ENCODE peak calls at places on chromosome 1, in seven cellular contexts. D is SK-N-SH, W is right atrium auricular region, S is tibial nerve, O is upper lobe of right lung, G is heart left ventricle, U is mammary epithelial cell. M is an unnamed sample.

GRCh38 chr1:179867493-179868330 is 9.9 kb downstream of the TOR1AIP2 start:
- DNase-seq in D (peak), W (no peak), S (peak), O (no peak), G (no peak), U (peak), M (peak)

GRCh38 chr1:26096471-26096870 is 15.2 kb upstream of the PDIK1L start:
- DNase-seq in D (no peak), W (no peak), S (no peak), O (no peak), G (no peak), U (no peak), M (no peak)

GRCh38 chr1:94101613-94101940 is 19.4 kb downstream of the ABCA4 start:
- DNase-seq in D (peak), W (no peak), S (no peak), O (no peak), G (no peak), U (peak), M (no peak)

GRCh38 chr1:108512239-108513071 is 47.4 kb upstream of the EEIG2 start:
- DNase-seq in D (peak), W (no peak), S (peak), O (no peak), G (no peak), U (no peak), M (no peak)

GRCh38 chr1:153612111-153612754 is 704 bp downstream of the S100A16 start:
- DNase-seq in D (no peak), W (no peak), S (no peak), O (no peak), G (no peak), U (no peak), M (no peak)

GRCh38 chr1:208778417-208778816 is 534.2 kb upstream of the PLXNA2 start:
- DNase-seq in D (no peak), W (no peak), S (no peak), O (no peak), G (no peak), U (no peak), M (no peak)

GRCh38 chr1:93695411-93696005 is 13.9 kb upstream of the BCAR3 start:
- DNase-seq in D (no peak), W (no peak), S (no peak), O (no peak), G (no peak), U (no peak), M (no peak)

GRCh38 chr1:107941123-107941522 is 23.9 kb downstream of the VAV3 start:
- DNase-seq in D (no peak), W (peak), S (peak), O (no peak), G (no peak), U (no peak), M (no peak)

GRCh38 chr1:197526736-197527371 is 248.4 kb downstream of the DENND1B start:
- DNase-seq in D (peak), W (no peak), S (no peak), O (no peak), G (no peak), U (peak), M (no peak)

GRCh38 chr1:168553680-168554553 is 10.1 kb upstream of the XCL2 start:
- DNase-seq in D (no peak), W (no peak), S (no peak), O (no peak), G (no peak), U (no peak), M (no peak)

GRCh38 chr1:3016641-3017439 is 4.4 kb upstream of the ACTRT2 start:
- DNase-seq in D (no peak), W (no peak), S (no peak), O (peak), G (no peak), U (no peak), M (no peak)

GRCh38 chr1:43414634-43415223 is 25.0 kb downstream of the SZT2 start:
- DNase-seq in D (peak), W (no peak), S (peak), O (no peak), G (no peak), U (peak), M (peak)

GRCh38 chr1:248863011-248863881 is 4.4 kb upstream of the ZNF692 start:
- DNase-seq in D (peak), W (peak), S (peak), O (peak), G (peak), U (peak), M (peak)

GRCh38 chr1:227766015-227766634 is 30.9 kb downstream of the SNAP47 start:
- DNase-seq in D (no peak), W (no peak), S (no peak), O (no peak), G (no peak), U (peak), M (peak)

GRCh38 chr1:234611153-234611798 is 1.3 kb upstream of the IRF2BP2 start:
- DNase-seq in D (peak), W (no peak), S (peak), O (no peak), G (no peak), U (peak), M (peak)

GRCh38 chr1:211133393-211133840 is 531 bp downstream of the KCNH1 start:
- DNase-seq in D (peak), W (no peak), S (no peak), O (no peak), G (no peak), U (peak), M (peak)

GRCh38 chr1:18643154-18644012 is 12.7 kb downstream of the PAX7 start:
- DNase-seq in D (peak), W (no peak), S (no peak), O (no peak), G (no peak), U (no peak), M (no peak)

GRCh38 chr1:90707363-90707710 is 9.8 kb downstream of the BARHL2 start:
- DNase-seq in D (no peak), W (no peak), S (no peak), O (peak), G (no peak), U (peak), M (peak)

GRCh38 chr1:100811808-100812207 is 82.8 kb downstream of the EXTL2 start:
- DNase-seq in D (no peak), W (no peak), S (no peak), O (no peak), G (no peak), U (no peak), M (no peak)

GRCh38 chr1:41722184-41722583 is 196.5 kb downstream of the HIVEP3 start:
- DNase-seq in D (no peak), W (no peak), S (no peak), O (no peak), G (no peak), U (no peak), M (no peak)

GRCh38 chr1:40385437-40386310 is 12.1 kb downstream of the SMAP2 start:
- DNase-seq in D (no peak), W (no peak), S (no peak), O (no peak), G (no peak), U (no peak), M (no peak)

GRCh38 chr1:161068306-161069200 is 1.1 kb downstream of the ARHGAP30 start:
- DNase-seq in D (no peak), W (peak), S (peak), O (peak), G (peak), U (no peak), M (peak)

GRCh38 chr1:154129392-154129970 is 25.4 kb downstream of the NUP210L start:
- DNase-seq in D (no peak), W (no peak), S (no peak), O (no peak), G (no peak), U (no peak), M (no peak)

GRCh38 chr1:230327892-230328284 is 98.2 kb downstream of the PGBD5 start:
- DNase-seq in D (no peak), W (no peak), S (no peak), O (no peak), G (no peak), U (no peak), M (no peak)

GRCh38 chr1:83897516-83897915 is 101.4 kb downstream of the TTLL7 start:
- DNase-seq in D (no peak), W (no peak), S (no peak), O (no peak), G (no peak), U (peak), M (no peak)

GRCh38 chr1:229452956-229453801 is 19.3 kb upstream of the ACTA1 start:
- DNase-seq in D (no peak), W (no peak), S (no peak), O (no peak), G (no peak), U (no peak), M (no peak)

GRCh38 chr1:185969028-185969427 is 234.8 kb downstream of the HMCN1 start:
- DNase-seq in D (no peak), W (no peak), S (no peak), O (no peak), G (no peak), U (no peak), M (no peak)

DNA sequence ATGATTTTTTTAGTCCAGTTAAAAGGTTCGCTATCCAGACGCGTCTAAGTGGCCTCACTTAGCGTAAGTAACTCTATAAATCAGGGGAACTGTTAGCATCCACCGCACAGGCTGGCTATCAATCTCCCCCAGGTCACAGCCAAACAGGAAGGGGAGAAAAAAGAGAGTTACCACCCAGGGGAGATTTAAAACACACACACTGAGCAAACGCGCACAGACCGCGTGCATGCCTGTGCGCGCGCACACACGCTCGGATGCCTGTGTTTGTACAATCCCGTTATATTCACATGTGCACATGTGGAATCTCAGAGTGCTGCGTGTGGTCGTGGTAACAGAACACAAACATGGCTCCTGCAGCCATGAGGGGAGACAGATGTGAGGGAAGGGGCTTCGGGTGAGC is 125.4 kb downstream of the CASZ1 start:
- DNase-seq in D (peak), W (no peak), S (no peak), O (no peak), G (no peak), U (no peak), M (no peak)
- H3K27ac ChIP-seq in D (peak), W (peak), S (no peak), O (no peak), G (no peak), U (no peak), M (no peak)

DNA sequence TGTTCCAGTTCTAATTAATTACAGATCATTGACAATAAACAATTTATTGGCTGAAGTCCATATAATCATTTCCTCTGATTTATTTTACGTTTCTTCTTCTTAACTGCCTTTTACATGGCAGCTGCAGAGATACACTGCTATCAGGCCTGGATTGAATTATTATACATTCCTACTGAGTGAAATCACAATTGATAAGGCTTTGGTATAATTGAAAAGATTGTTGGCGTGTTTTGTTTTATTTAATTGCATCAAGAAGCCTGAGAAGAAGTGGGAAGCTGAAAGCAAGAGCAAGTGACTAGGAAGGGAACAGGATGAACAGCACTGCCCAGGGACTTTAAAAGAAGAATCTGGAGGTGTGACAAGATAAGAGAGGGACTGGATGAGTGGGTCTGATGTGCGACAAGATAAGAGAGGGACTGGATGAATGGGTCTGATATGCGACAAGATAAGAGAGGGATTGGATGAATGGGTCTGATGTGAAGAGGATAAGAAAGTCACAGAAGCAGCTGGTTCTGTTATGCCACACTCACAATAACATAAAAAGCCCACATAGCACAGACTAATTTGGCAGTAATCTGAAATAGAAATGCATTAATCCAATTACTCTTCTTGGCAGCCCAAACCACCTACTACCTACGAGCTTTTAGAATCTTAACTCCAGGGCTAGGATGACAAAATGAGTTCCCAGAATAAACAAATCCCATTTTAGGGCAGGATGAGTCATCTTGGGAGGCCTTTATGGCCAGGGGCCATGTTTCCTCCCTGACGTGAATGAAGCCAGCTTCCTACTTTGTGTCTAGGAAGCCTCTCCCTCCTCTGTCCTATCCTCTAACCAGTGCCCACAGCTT is 129.7 kb downstream of the DUSP10 start:
- DNase-seq in D (peak), W (peak), S (peak), O (no peak), G (peak), U (peak), M (no peak)
- H3K27ac ChIP-seq in D (peak), W (peak), S (no peak), O (peak), G (no peak), U (no peak), M (no peak)

DNA sequence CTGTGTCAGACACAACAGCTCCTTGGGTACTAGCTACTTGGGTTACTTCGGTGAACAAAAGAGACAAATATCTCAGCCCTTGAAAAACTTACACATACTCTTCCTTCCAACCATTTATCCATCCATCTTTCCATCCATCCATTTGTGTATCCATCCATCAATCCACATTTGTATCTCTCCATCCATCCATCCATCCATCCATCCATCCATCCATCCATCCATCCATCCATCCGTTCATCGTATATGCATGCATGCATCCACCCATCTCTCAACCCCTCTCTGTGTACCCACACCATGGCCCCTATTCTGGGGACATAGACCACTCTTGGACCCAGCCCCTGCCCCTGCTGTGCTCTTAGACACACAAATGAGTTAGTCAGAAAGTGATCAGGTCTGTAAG is 40.2 kb downstream of the FAAH start:
- DNase-seq in D (no peak), W (no peak), S (no peak), O (no peak), G (peak), U (no peak), M (no peak)
- H3K27ac ChIP-seq in D (no peak), W (no peak), S (no peak), O (no peak), G (no peak), U (no peak), M (no peak)

GRCh38 chr1:147236959-147237791 is 5.3 kb upstream of the CHD1L start:
- DNase-seq in D (no peak), W (no peak), S (no peak), O (no peak), G (no peak), U (peak), M (no peak)
- H3K27ac ChIP-seq in D (no peak), W (no peak), S (peak), O (no peak), G (no peak), U (no peak), M (no peak)

GRCh38 chr1:156744344-156744743 is 3.5 kb upstream of the MRPL24 start:
- DNase-seq in D (no peak), W (no peak), S (no peak), O (no peak), G (peak), U (no peak), M (no peak)

GRCh38 chr1:156743367-156744302 is 2.7 kb upstream of the MRPL24 start:
- DNase-seq in D (no peak), W (no peak), S (no peak), O (no peak), G (peak), U (no peak), M (no peak)

GRCh38 chr1:156742017-156742416 is 1.1 kb upstream of the MRPL24 start:
- DNase-seq in D (no peak), W (no peak), S (no peak), O (no peak), G (no peak), U (no peak), M (no peak)

GRCh38 chr1:156741613-156741983 is 710 bp upstream of the MRPL24 start:
- DNase-seq in D (no peak), W (no peak), S (no peak), O (no peak), G (no peak), U (no peak), M (no peak)

DNA sequence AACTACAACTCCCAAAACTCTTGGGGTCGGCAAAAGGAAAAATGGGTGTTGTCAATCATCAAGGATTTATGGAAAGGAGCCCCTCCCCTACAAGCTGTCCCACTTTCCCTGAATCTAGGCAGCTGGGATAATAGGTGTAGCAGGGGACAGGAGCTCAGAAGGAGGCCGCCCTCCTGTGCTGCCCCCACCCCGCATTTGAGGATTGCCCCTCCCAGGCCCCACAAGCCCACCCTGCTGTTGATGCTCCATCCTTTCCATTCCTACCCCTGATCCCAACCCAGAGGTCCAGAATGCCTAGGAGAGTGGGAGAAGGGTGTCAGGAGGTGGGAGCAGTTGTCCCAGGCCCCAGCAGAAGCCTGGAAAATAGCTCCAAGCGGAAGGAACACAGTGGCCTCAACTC is 1.9 kb upstream of the MRPL24 start:
- DNase-seq in D (no peak), W (no peak), S (no peak), O (no peak), G (peak), U (no peak), M (no peak)
- H3K27ac ChIP-seq in D (no peak), W (no peak), S (no peak), O (no peak), G (no peak), U (no peak), M (no peak)

GRCh38 chr1:23424171-23424959 is at the start of gene TCEA3:
- DNase-seq in D (peak), W (no peak), S (no peak), O (peak), G (peak), U (no peak), M (peak)
- H3K27ac ChIP-seq in D (no peak), W (peak), S (peak), O (peak), G (peak), U (no peak), M (peak)